ENCODE peak calls at places on chromosomes 1 and 21, in nine cellular contexts. G is upper lobe of right lung; Y is amniotic stem cell; J is stimulated activated CD8-positive, alpha-beta memory T cell treated with anti-CD3 and anti-CD28 coated beads, Interleukin-7, amount 100 ng/mL, for 1 hour; N is choroid plexus epithelial cell; I is GM23338; Q is nucleus accumbens; R is omental fat pad; E is fibroblast of the aortic adventitia. W is an unnamed sample.
A peak's percentile ranks its signal among the peaks of the same experiment; 100 is the strongest.

GRCh38 chr1:77543822-77544448 is 138.5 kb downstream of the ZZZ3 start:
- DNase-seq in E (no peak), N (no peak), Q (no peak), G (no peak), R (no peak), J (no peak), Y (no peak), I (no peak), W (no peak)

GRCh38 chr1:242017580-242018233 is 18.8 kb upstream of the MAP1LC3C start:
- DNase-seq in Y (no peak), G (no peak), E (peak; percentile 61), Q (no peak), N (peak; percentile 55), I (peak; percentile 78), J (no peak), R (no peak), W (peak; percentile 57)

GRCh38 chr1:234164098-234164709 is 209.1 kb upstream of the COA6 start:
- DNase-seq in J (no peak), R (no peak), Q (no peak), I (peak; percentile 36), E (no peak), G (no peak), Y (no peak), N (no peak), W (peak; percentile 25)

GRCh38 chr1:198462365-198463025 is 78.0 kb downstream of the ATP6V1G3 start:
- DNase-seq in R (no peak), E (peak; percentile 55), J (no peak), Q (no peak), N (peak; percentile 45), Y (peak; percentile 41), I (no peak), G (no peak), W (no peak)

GRCh38 chr21:31034378-31034777 is 3.9 kb downstream of the KRTAP19-8 start:
- DNase-seq in R (no peak), J (no peak), N (no peak), G (no peak), Q (no peak), I (no peak), Y (no peak), E (no peak), W (peak; percentile 13)

GRCh38 chr1:11178021-11179015 is 10.8 kb upstream of the ANGPTL7 start:
- DNase-seq in J (no peak), E (peak; percentile 72), I (peak; percentile 29), R (no peak), Y (no peak), G (no peak), N (no peak), Q (no peak), W (peak; percentile 40)

GRCh38 chr1:179876289-179876715 is 1.3 kb downstream of the TOR1AIP2 start:
- DNase-seq in Y (no peak), E (peak; percentile 57), N (peak; percentile 67), J (no peak), G (no peak), R (no peak), I (no peak), Q (no peak), W (peak; percentile 50)

GRCh38 chr1:3807769-3808168 is 11.5 kb upstream of the LRRC47 start:
- DNase-seq in Y (no peak), R (no peak), N (no peak), I (no peak), G (no peak), E (no peak), J (no peak), Q (no peak), W (no peak)

GRCh38 chr1:117656202-117656641 is 50.4 kb downstream of the TENT5C start:
- DNase-seq in I (no peak), N (no peak), E (no peak), R (no peak), Y (no peak), J (peak; percentile 53), Q (no peak), G (no peak), W (no peak)

GRCh38 chr1:30763654-30764248 is 6.2 kb upstream of the LAPTM5 start:
- DNase-seq in Y (no peak), G (no peak), I (no peak), Q (peak; percentile 17), E (no peak), R (no peak), J (no peak), N (peak; percentile 24), W (no peak)

GRCh38 chr1:9267352-9267686 is 25.4 kb upstream of the SPSB1 start:
- DNase-seq in Q (no peak), I (no peak), J (no peak), G (no peak), E (no peak), Y (no peak), R (no peak), N (no peak), W (no peak)

GRCh38 chr1:21811875-21812305 is at the start of gene LDLRAD2:
- DNase-seq in E (peak; percentile 36), G (no peak), I (no peak), J (no peak), N (peak; percentile 50), R (no peak), Q (no peak), Y (no peak), W (peak; percentile 57)

GRCh38 chr1:225711236-225711937 is 58.5 kb upstream of the ENAH start:
- DNase-seq in G (no peak), Y (no peak), N (no peak), I (no peak), Q (no peak), R (no peak), E (no peak), J (no peak), W (no peak)

GRCh38 chr1:36108314-36108713 is 16.7 kb downstream of the COL8A2 start:
- DNase-seq in Y (peak; percentile 72), R (no peak), Q (no peak), G (no peak), I (no peak), E (peak; percentile 21), N (peak; percentile 36), J (no peak), W (no peak)

GRCh38 chr1:158203693-158204457 is 23.2 kb downstream of the CD1D start:
- DNase-seq in Y (peak; percentile 75), E (peak; percentile 82), I (peak; percentile 85), R (no peak), Q (no peak), J (no peak), G (no peak), N (peak; percentile 84), W (peak; percentile 69)

GRCh38 chr1:40592107-40592773 is 60.8 kb downstream of the ZNF684 start:
- DNase-seq in G (no peak), J (no peak), R (no peak), N (peak; percentile 70), Y (no peak), Q (no peak), I (peak; percentile 61), E (peak; percentile 42), W (peak; percentile 30)

GRCh38 chr1:214102907-214103306 is 115.1 kb downstream of the PROX1 start:
- DNase-seq in R (no peak), I (no peak), J (no peak), Q (no peak), G (no peak), E (peak; percentile 89), Y (peak; percentile 20), N (peak; percentile 72), W (no peak)

GRCh38 chr21:16587141-16587570 is 857.4 kb downstream of the USP25 start:
- DNase-seq in J (no peak), E (peak; percentile 83), G (peak; percentile 66), I (peak; percentile 32), Y (no peak), R (no peak), N (peak; percentile 96), Q (peak; percentile 52), W (peak; percentile 58)

GRCh38 chr21:29938968-29939858 is 583 bp downstream of the GRIK1 start:
- DNase-seq in R (no peak), J (no peak), Q (no peak), Y (no peak), I (peak; percentile 53), G (no peak), E (no peak), N (peak; percentile 12), W (peak; percentile 30)

GRCh38 chr1:184606786-184607185 is 147.9 kb downstream of the EDEM3 start:
- DNase-seq in N (no peak), R (no peak), Y (no peak), Q (no peak), J (no peak), E (no peak), G (no peak), I (no peak), W (no peak)

GRCh38 chr1:114130846-114131525 is 22.7 kb downstream of the SYT6 start:
- DNase-seq in N (no peak), R (no peak), E (no peak), J (no peak), Q (no peak), Y (no peak), I (no peak), G (no peak), W (no peak)

GRCh38 chr1:119637719-119638118 is 10.3 kb downstream of the ZNF697 start:
- DNase-seq in R (no peak), Q (no peak), Y (no peak), E (no peak), J (no peak), I (no peak), G (no peak), N (no peak), W (no peak)

GRCh38 chr1:224534731-224535130 is 81.4 kb upstream of the CNIH3 start:
- DNase-seq in N (no peak), Q (no peak), R (no peak), E (no peak), I (no peak), J (no peak), Y (no peak), G (no peak), W (no peak)

GRCh38 chr1:118987431-118988185 is 535 bp downstream of the TBX15 start:
- DNase-seq in G (no peak), Q (no peak), N (peak; percentile 84), I (peak; percentile 78), Y (no peak), E (no peak), R (no peak), J (no peak), W (peak; percentile 67)

GRCh38 chr21:33374080-33374873 is 28.9 kb upstream of the IFNGR2 start:
- DNase-seq in N (peak; percentile 68), R (no peak), E (peak; percentile 85), Q (no peak), G (peak; percentile 65), Y (peak; percentile 18), J (no peak), I (peak; percentile 68), W (peak; percentile 48)

W was measured in mesendoderm.